ENCODE peak calls at places on chromosome 16, in nine cellular contexts. D is T-helper 1 cell; O is activated CD4-positive, alpha-beta T cell treated with anti-CD3 and anti-CD28 coated beads, Interleukin-2, amount 50 U/mL, for 1 hour; Z is T-cell; G is NCI-H1436 treated with DMSO at 0.1 percent for 48 hours; R is GM12892; V is DMS 273 treated with DMSO at 0.1 percent for 48 hours; L is Caco-2; B is left kidney. X is an unnamed sample.
A peak's percentile ranks its signal among the peaks of the same experiment; 100 is the strongest.

GRCh38 chr16:78220571-78220970 is 121.1 kb downstream of the WWOX start:
- DNase-seq in V (no peak), G (no peak), D (no peak), L (no peak), R (no peak), Z (no peak), B (no peak), O (no peak), X (no peak)

GRCh38 chr16:79597277-79597676 is 3.3 kb downstream of the MAF start:
- DNase-seq in G (no peak), O (no peak), D (no peak), Z (no peak), R (no peak), L (no peak), V (no peak), B (no peak), X (no peak)

GRCh38 chr16:70270176-70270575 is 18.4 kb upstream of the EXOSC6 start:
- DNase-seq in Z (no peak), R (no peak), G (no peak), D (no peak), L (no peak), O (no peak), B (no peak), V (peak; percentile 28), X (no peak)

GRCh38 chr16:66189951-66190350 is 176.5 kb upstream of the CDH5 start:
- DNase-seq in L (no peak), B (no peak), D (no peak), Z (no peak), G (no peak), R (no peak), V (no peak), O (no peak), X (no peak)

GRCh38 chr16:17994027-17994426 is 342.5 kb downstream of the NPIPA8 start:
- DNase-seq in B (no peak), D (no peak), V (no peak), Z (no peak), L (no peak), R (no peak), G (no peak), O (no peak), X (no peak)

GRCh38 chr16:11297492-11298142 is 16.5 kb upstream of the PRM1 start:
- DNase-seq in R (peak; percentile 70), B (peak; percentile 83), Z (peak; percentile 57), G (peak; percentile 63), V (peak; percentile 47), L (no peak), O (peak; percentile 55), D (peak; percentile 80), X (peak; percentile 67)

GRCh38 chr16:83715217-83715920 is 92.4 kb upstream of the HSBP1 start:
- DNase-seq in D (no peak), O (no peak), L (no peak), V (no peak), R (no peak), Z (no peak), B (no peak), G (no peak), X (no peak)

GRCh38 chr16:27273670-27274522 is 5.3 kb upstream of the NSMCE1 start:
- DNase-seq in Z (no peak), O (no peak), V (no peak), L (peak; percentile 78), R (no peak), G (no peak), D (no peak), B (peak; percentile 3), X (peak; percentile 100)

GRCh38 chr16:88141580-88141979 is 190.3 kb downstream of the BANP start:
- DNase-seq in R (no peak), O (no peak), G (no peak), L (no peak), Z (no peak), D (no peak), B (no peak), V (no peak), X (no peak)

GRCh38 chr16:22220714-22221113 is 14.6 kb downstream of the EEF2K start:
- DNase-seq in B (no peak), R (no peak), L (no peak), O (no peak), D (no peak), Z (no peak), G (no peak), V (no peak), X (no peak)

GRCh38 chr16:11994187-11995119 is 17.9 kb downstream of the SNX29 start:
- DNase-seq in B (no peak), D (no peak), L (no peak), O (no peak), G (no peak), Z (no peak), V (no peak), R (no peak), X (peak; percentile 35)

GRCh38 chr16:85924675-85925074 is 25.7 kb downstream of the IRF8 start:
- DNase-seq in B (no peak), Z (no peak), V (no peak), R (no peak), L (no peak), O (no peak), G (no peak), D (no peak), X (no peak)

GRCh38 chr16:81770008-81770407 is 9.1 kb upstream of the PLCG2 start:
- DNase-seq in L (no peak), B (no peak), O (no peak), G (no peak), R (no peak), V (no peak), Z (no peak), D (no peak), X (no peak)

GRCh38 chr16:75048546-75048945 is 49.7 kb downstream of the ZNRF1 start:
- DNase-seq in R (no peak), V (no peak), O (no peak), L (no peak), D (no peak), G (no peak), B (no peak), Z (no peak), X (no peak)

GRCh38 chr16:7590934-7591333 is 258.3 kb downstream of the RBFOX1 start:
- DNase-seq in R (no peak), V (no peak), G (no peak), D (no peak), L (no peak), O (no peak), Z (no peak), B (no peak), X (no peak)

GRCh38 chr16:596736-597060 is 6.8 kb downstream of the RAB40C start:
- DNase-seq in O (no peak), Z (no peak), G (no peak), B (no peak), R (no peak), V (no peak), L (no peak), D (no peak), X (no peak)

GRCh38 chr16:7921360-7921759 is 588.7 kb downstream of the RBFOX1 start:
- DNase-seq in L (peak; percentile 2), B (peak; percentile 35), O (no peak), D (no peak), V (no peak), G (no peak), Z (no peak), R (no peak), X (no peak)

GRCh38 chr16:79430129-79430789 is 170.3 kb downstream of the MAF start:
- DNase-seq in V (no peak), G (no peak), Z (no peak), O (no peak), L (no peak), R (no peak), D (no peak), B (peak; percentile 68), X (no peak)

GRCh38 chr16:53864819-53865491 is 161.0 kb downstream of the FTO start:
- DNase-seq in B (no peak), O (no peak), D (no peak), G (no peak), R (no peak), L (no peak), V (no peak), Z (no peak), X (peak; percentile 25)

GRCh38 chr16:51762081-51762995 is 611.3 kb upstream of the SALL1 start:
- DNase-seq in B (peak; percentile 96), D (peak; percentile 33), R (peak; percentile 43), G (no peak), Z (no peak), V (peak; percentile 80), O (peak; percentile 2), L (peak; percentile 82), X (peak; percentile 52)

GRCh38 chr16:10466861-10467260 is 81.0 kb downstream of the ATF7IP2 start:
- DNase-seq in L (no peak), D (no peak), R (no peak), V (no peak), G (no peak), O (no peak), B (no peak), Z (no peak), X (no peak)

X was measured in HepG2.